ENCODE peak calls at places on chromosomes 11 and 22, in nine cellular contexts. R is kidney tubule cell, H is CMK, B is dermis microvascular lymphatic vessel endothelial cell, F is psoas muscle, Z is hippocampal formation, K is activated gamma-delta T cell, L is EL, U is HFFc6. J is an unnamed sample.

GRCh38 chr11:113345978-113346377 is 31.6 kb downstream of the TTC12 start:
- DNase-seq in R (no peak), H (no peak), B (no peak), F (no peak), Z (no peak), K (no peak), L (no peak), U (no peak), J (no peak)

GRCh38 chr22:17606472-17606871 is 22.1 kb downstream of the ATP6V1E1 start:
- DNase-seq in R (no peak), H (no peak), B (no peak), F (no peak), Z (no peak), K (no peak), L (no peak), U (no peak), J (no peak)

GRCh38 chr11:36622431-36623136 is 24.5 kb upstream of the RAG2 start:
- DNase-seq in R (peak), H (no peak), B (peak), F (no peak), Z (no peak), K (no peak), L (peak), U (peak), J (peak)

GRCh38 chr22:37212174-37212906 is at the start of gene SSTR3:
- DNase-seq in R (no peak), H (no peak), B (no peak), F (peak), Z (no peak), K (no peak), L (no peak), U (no peak), J (no peak)

GRCh38 chr11:28133146-28133545 is 25.0 kb downstream of the METTL15 start:
- DNase-seq in R (no peak), H (no peak), B (no peak), F (no peak), Z (no peak), K (no peak), L (peak), U (no peak), J (no peak)

GRCh38 chr11:57429946-57430345 is 3.0 kb upstream of the SLC43A3 start:
- DNase-seq in R (no peak), H (no peak), B (no peak), F (no peak), Z (no peak), K (no peak), L (no peak), U (no peak), J (no peak)

GRCh38 chr11:87473174-87473573 is 435.4 kb downstream of the TMEM135 start:
- DNase-seq in R (peak), H (no peak), B (no peak), F (no peak), Z (no peak), K (no peak), L (peak), U (peak), J (no peak)

GRCh38 chr11:115613986-115614625 is 109.9 kb upstream of the CADM1 start:
- DNase-seq in R (peak), H (no peak), B (no peak), F (no peak), Z (no peak), K (no peak), L (peak), U (no peak), J (peak)

GRCh38 chr11:6320411-6321207 is at the start of gene CAVIN3:
- DNase-seq in R (peak), H (no peak), B (peak), F (peak), Z (no peak), K (no peak), L (peak), U (peak), J (peak)